ENCODE peak calls at places on chromosomes 11 and 22, in six cellular contexts. Y is mesenchymal stem cell, L is neuronal stem cell, U is trophoblast cell, F is IMR-90, G is H1. J is an unnamed sample.

GRCh38 chr11:122081073-122081472 is 34.9 kb downstream of the BLID start:
- DNase-seq in G (no peak), U (no peak), F (peak; percentile 15), Y (no peak), L (no peak), J (no peak)

GRCh38 chr11:65576867-65577755 is 1.3 kb downstream of the EHBP1L1 start:
- DNase-seq in G (no peak), L (no peak), Y (peak; percentile 78), F (peak; percentile 43), U (peak; percentile 84), J (no peak)

GRCh38 chr11:116267146-116267545 is 505.6 kb downstream of the BUD13 start:
- DNase-seq in L (no peak), U (no peak), G (no peak), F (no peak), Y (no peak), J (no peak)

GRCh38 chr22:31133911-31134310 is 6.4 kb downstream of the PLA2G3 start:
- DNase-seq in G (no peak), L (no peak), Y (no peak), U (no peak), F (no peak), J (no peak)

GRCh38 chr11:27722945-27723344 is 22.7 kb upstream of the BDNF start:
- DNase-seq in G (no peak), Y (peak; percentile 55), L (no peak), U (no peak), F (no peak), J (peak; percentile 68)

GRCh38 chr11:31325162-31325561 is 44.4 kb downstream of the DCDC1 start:
- DNase-seq in L (no peak), G (no peak), U (peak; percentile 14), Y (peak; percentile 56), F (peak; percentile 44), J (no peak)

GRCh38 chr11:27385245-27385644 is 22.2 kb upstream of the CCDC34 start:
- DNase-seq in G (no peak), Y (peak; percentile 76), F (peak; percentile 82), U (peak; percentile 73), L (no peak), J (no peak)

GRCh38 chr11:68841718-68842426 is at the start of gene CPT1A:
- DNase-seq in U (peak; percentile 77), Y (peak; percentile 75), F (peak; percentile 66), G (no peak), L (no peak), J (peak; percentile 71)

GRCh38 chr11:31421840-31422239 is 52.2 kb downstream of the DNAJC24 start:
- DNase-seq in G (no peak), U (no peak), F (no peak), L (peak; percentile 53), Y (no peak), J (no peak)

GRCh38 chr11:77175869-77176539 is 48.0 kb downstream of the MYO7A start:
- DNase-seq in G (no peak), L (no peak), F (no peak), U (no peak), Y (peak; percentile 5), J (peak; percentile 88)

GRCh38 chr11:26276798-26277424 is 55.0 kb upstream of the ANO3 start:
- DNase-seq in F (peak; percentile 71), G (peak; percentile 54), L (peak; percentile 75), U (peak; percentile 89), Y (peak; percentile 65), J (peak; percentile 72)

GRCh38 chr11:114382509-114382908 is 17.8 kb downstream of the C11orf71 start:
- DNase-seq in L (no peak), G (no peak), Y (no peak), U (no peak), F (no peak), J (no peak)

GRCh38 chr11:113104390-113105251 is 143.4 kb downstream of the NCAM1 start:
- DNase-seq in Y (no peak), U (no peak), G (no peak), L (no peak), F (no peak), J (no peak)

GRCh38 chr11:47950396-47950795 is 30.0 kb upstream of the PTPRJ start:
- DNase-seq in U (no peak), F (no peak), Y (peak; percentile 35), L (no peak), G (no peak), J (no peak)

GRCh38 chr11:78289547-78290292 is 101.0 kb downstream of the USP35 start:
- DNase-seq in F (no peak), Y (no peak), U (no peak), G (no peak), L (no peak), J (no peak)

GRCh38 chr11:104761511-104761910 is 136.7 kb downstream of the CASP12 start:
- DNase-seq in U (no peak), G (no peak), F (no peak), L (no peak), Y (no peak), J (no peak)

DNA sequence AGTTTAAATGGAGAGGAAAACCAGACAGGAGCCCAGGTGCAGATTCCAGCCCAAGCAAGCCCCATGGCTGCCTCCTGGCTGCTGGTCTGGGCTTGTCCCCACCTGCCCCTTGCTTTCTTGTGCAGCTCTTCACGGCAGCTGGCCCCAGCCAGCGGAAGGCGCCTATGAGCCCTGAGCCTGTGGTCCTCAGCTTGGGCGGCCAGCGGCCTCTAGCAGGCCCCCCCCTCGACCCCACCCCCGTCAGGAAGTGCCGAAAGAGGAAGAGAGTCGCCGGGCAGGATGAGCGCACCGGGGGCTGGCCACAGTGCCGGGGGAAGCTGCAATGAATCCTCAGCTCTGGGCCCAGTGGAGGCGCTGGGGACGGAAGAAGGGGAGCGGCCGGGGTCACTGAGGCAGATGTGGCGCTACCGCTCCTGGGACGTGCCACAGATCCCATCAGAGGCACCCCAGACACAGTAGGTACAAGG is 2.1 kb upstream of the DGKZ start:
- DNase-seq in L (no peak), Y (no peak), F (no peak), G (no peak), U (peak; percentile 82), J (peak; percentile 83)
- H2BK120ac ChIP-seq in L (no peak overlapping the region), Y (no peak overlapping the region), F (no peak overlapping the region), G (peak overlapping the region; percentile 48), U (peak overlapping the region; percentile 79), J (no peak overlapping the region)

GRCh38 chr22:36462475-36462790 is 19.0 kb downstream of the TXN2 start:
- DNase-seq in F (no peak), U (no peak), G (no peak), Y (no peak), L (no peak), J (no peak)

GRCh38 chr22:36465232-36466021 is 16.0 kb downstream of the TXN2 start:
- DNase-seq in F (peak; percentile 93), G (no peak), Y (peak; percentile 92), L (no peak), U (peak; percentile 91), J (no peak)

GRCh38 chr22:36466258-36466657 is 15.2 kb downstream of the TXN2 start:
- DNase-seq in F (no peak), G (no peak), U (no peak), L (no peak), Y (no peak), J (no peak)

GRCh38 chr22:36463783-36464184 is 17.7 kb downstream of the TXN2 start:
- DNase-seq in F (no peak), U (no peak), G (no peak), L (no peak), Y (no peak), J (no peak)

DNA sequence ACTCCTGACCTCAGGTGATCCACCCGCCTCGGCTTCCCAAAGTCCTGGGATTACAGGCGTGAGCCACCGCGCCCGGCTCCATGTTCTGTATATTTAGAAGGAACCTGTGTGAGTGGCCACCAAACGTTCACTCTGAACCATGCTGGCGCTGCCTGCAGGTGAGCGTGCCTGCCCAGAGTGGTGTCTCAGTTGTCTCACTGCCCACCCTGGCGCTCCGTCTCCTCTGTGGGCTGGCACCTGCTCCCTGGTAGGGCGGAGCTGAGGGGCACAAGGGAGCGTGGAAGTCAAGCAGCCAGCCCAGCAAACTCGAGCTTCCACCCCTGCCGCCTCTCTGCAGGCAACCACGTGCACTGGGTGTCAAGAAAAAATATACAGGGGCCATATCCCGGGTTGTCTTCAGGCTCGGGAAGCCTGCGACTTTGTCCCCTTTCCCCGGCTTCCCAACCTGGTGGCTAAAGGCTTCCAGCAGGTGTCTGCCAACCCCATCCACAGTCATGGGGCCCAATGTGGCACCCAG is 16.7 kb downstream of the TXN2 start:
- DNase-seq in L (no peak), F (no peak), U (peak; percentile 42), G (no peak), Y (no peak), J (no peak)
- H3K4me1 ChIP-seq in L (peaks cover 4% of the 10 kb centered on the region), F (peaks cover 48% of the 10 kb centered on the region), U (peaks cover 31% of the 10 kb centered on the region), G (peaks cover 11% of the 10 kb centered on the region), Y (peaks cover 66% of the 10 kb centered on the region), J (peaks cover 2% of the 10 kb centered on the region)

GRCh38 chr11:33610903-33611302 is 89.7 kb downstream of the C11orf91 start:
- DNase-seq in U (no peak), Y (no peak), F (no peak), L (no peak), G (no peak), J (no peak)

GRCh38 chr11:33608386-33608785 is 92.2 kb downstream of the C11orf91 start:
- DNase-seq in F (no peak), G (no peak), U (no peak), Y (no peak), L (no peak), J (no peak)

GRCh38 chr11:33605703-33606102 is 94.9 kb downstream of the C11orf91 start:
- DNase-seq in L (no peak), G (no peak), Y (no peak), U (no peak), F (no peak), J (no peak)

GRCh38 chr11:33606762-33607161 is 93.9 kb downstream of the C11orf91 start:
- DNase-seq in U (no peak), L (no peak), F (no peak), Y (no peak), G (no peak), J (no peak)
- H4K91ac ChIP-seq in U (no peak overlapping the region), L (no peak overlapping the region), F (no peak overlapping the region), Y (no peak overlapping the region), G (no peak overlapping the region), J (no peak overlapping the region)

GRCh38 chr11:5592615-5593014 is 3.8 kb upstream of the TRIM6 start:
- DNase-seq in Y (no peak), L (no peak), F (no peak), G (no peak), U (no peak), J (no peak)

GRCh38 chr11:5600374-5600851 is 4.0 kb downstream of the TRIM6 start:
- DNase-seq in L (peak; percentile 55), F (peak; percentile 90), G (peak; percentile 66), U (peak; percentile 90), Y (peak; percentile 91), J (peak; percentile 81)

GRCh38 chr11:5597953-5598352 is 1.5 kb downstream of the TRIM6 start:
- DNase-seq in Y (no peak), F (no peak), L (no peak), G (no peak), U (no peak), J (peak; percentile 52)

GRCh38 chr11:5593146-5593545 is 3.3 kb upstream of the TRIM6 start:
- DNase-seq in L (no peak), Y (no peak), F (peak; percentile 54), U (no peak), G (no peak), J (no peak)

DNA sequence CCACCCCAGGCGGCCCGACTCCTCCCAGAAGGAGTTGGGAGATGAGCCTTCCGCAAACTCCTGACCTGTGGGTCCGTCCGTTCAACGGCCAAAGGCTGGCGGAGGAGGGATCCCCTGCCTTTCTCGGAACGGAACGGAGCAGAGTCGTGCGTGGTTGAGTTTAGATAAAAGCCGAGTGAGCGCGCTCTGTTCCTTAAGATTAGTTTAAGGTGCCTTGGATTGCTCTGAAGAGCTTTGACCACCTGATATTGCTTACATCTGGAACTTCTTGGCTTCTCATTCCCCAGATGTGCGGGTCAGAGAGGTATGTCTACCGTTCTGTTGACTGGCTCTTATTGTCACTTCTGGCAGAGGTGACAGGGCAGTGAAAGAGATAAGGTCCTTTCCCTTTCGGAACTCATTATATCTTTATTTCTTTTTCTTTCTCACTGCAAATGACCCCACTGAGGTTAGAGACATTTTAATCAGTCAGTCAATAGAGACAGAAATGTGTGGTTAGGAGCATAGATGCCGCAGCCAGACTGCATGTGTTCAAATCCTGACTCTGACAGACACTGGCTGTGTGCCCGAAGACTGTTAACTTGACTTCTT is at the start of gene TRIM6:
- DNase-seq in U (peak; percentile 62), Y (peak; percentile 59), L (peak; percentile 18), G (no peak), F (peak; percentile 35), J (peak; percentile 74)
- H2BK120ac ChIP-seq in U (no peak within 1 kb of the TSS), Y (peak within 1 kb of the TSS; percentile 73), L (no peak within 1 kb of the TSS), G (peak within 1 kb of the TSS; percentile 61), F (peak within 1 kb of the TSS; percentile 73), J (no peak within 1 kb of the TSS)

J was measured in H9.